ENCODE peak calls at places on chromosome 5, in six cellular contexts. P is NAMALWA, H is heart left ventricle, N is neural crest cell, F is NCI-H460, Z is EL. I is an unnamed sample.

GRCh38 chr5:68216737-68217231 is 1.2 kb downstream of the PIK3R1 start:
- DNase-seq in Z (no peak), F (no peak), N (no peak), P (no peak), H (no peak), I (peak; percentile 46)

GRCh38 chr5:59424515-59424914 is 469.0 kb downstream of the PDE4D start:
- DNase-seq in N (no peak), F (no peak), H (no peak), Z (no peak), P (no peak), I (no peak)

GRCh38 chr5:129379406-129379805 is 80.7 kb upstream of the ADAMTS19 start:
- DNase-seq in Z (no peak), F (no peak), P (no peak), N (no peak), H (no peak), I (no peak)

GRCh38 chr5:143977891-143978448 is 166.0 kb downstream of the HMHB1 start:
- DNase-seq in F (no peak), N (no peak), Z (peak; percentile 43), H (no peak), P (no peak), I (no peak)

GRCh38 chr5:144028058-144028457 is 142.4 kb downstream of the YIPF5 start:
- DNase-seq in F (no peak), H (peak; percentile 47), P (peak; percentile 24), Z (peak; percentile 62), N (no peak), I (peak; percentile 90)

GRCh38 chr5:72649449-72649848 is 142.2 kb upstream of the ZNF366 start:
- DNase-seq in F (no peak), Z (peak; percentile 55), N (no peak), H (no peak), P (no peak), I (no peak)

GRCh38 chr5:73867344-73868335 is 241.6 kb downstream of the ARHGEF28 start:
- DNase-seq in F (no peak), N (no peak), H (no peak), Z (peak; percentile 41), P (no peak), I (peak; percentile 32)

GRCh38 chr5:164090358-164090757 is 584.9 kb downstream of the MAT2B start:
- DNase-seq in P (no peak), F (peak; percentile 18), H (no peak), N (no peak), Z (no peak), I (no peak)

GRCh38 chr5:157193699-157194424 is 13.2 kb downstream of the ITK start:
- DNase-seq in P (no peak), F (no peak), H (no peak), Z (no peak), N (no peak), I (no peak)

GRCh38 chr5:176536132-176536901 is 885 bp downstream of the RNF44 start:
- DNase-seq in P (peak; percentile 83), H (peak; percentile 83), N (peak; percentile 65), F (peak; percentile 54), Z (peak; percentile 79), I (peak; percentile 72)

GRCh38 chr5:172224996-172225395 is 31.0 kb downstream of the EFCAB9 start:
- DNase-seq in F (no peak), P (no peak), H (no peak), N (no peak), Z (no peak), I (no peak)

GRCh38 chr5:30502277-30502676 is 691.2 kb upstream of the CDH6 start:
- DNase-seq in H (no peak), F (no peak), N (no peak), Z (no peak), P (no peak), I (peak; percentile 9)

GRCh38 chr5:67190856-67191255 is 5.7 kb downstream of the CD180 start:
- DNase-seq in P (no peak), H (no peak), F (no peak), N (no peak), Z (no peak), I (no peak)

GRCh38 chr5:96812851-96813250 is 5.1 kb upstream of the ERAP1 start:
- DNase-seq in N (no peak), P (no peak), Z (no peak), H (no peak), F (no peak), I (no peak)

GRCh38 chr5:86170194-86170593 is 447.5 kb upstream of the COX7C start:
- DNase-seq in P (no peak), Z (no peak), F (no peak), N (no peak), H (no peak), I (no peak)

GRCh38 chr5:115457985-115458384 is 86.6 kb downstream of the FEM1C start:
- DNase-seq in H (peak; percentile 37), N (no peak), F (no peak), P (no peak), Z (no peak), I (no peak)

GRCh38 chr5:93582677-93583524 is at the start of gene NR2F1:
- DNase-seq in F (peak; percentile 98), P (peak; percentile 33), N (peak; percentile 81), Z (peak; percentile 97), H (no peak), I (peak; percentile 97)

GRCh38 chr5:93585054-93585751 is 2.2 kb downstream of the NR2F1 start:
- DNase-seq in H (no peak), P (no peak), N (no peak), F (peak; percentile 26), Z (peak; percentile 58), I (peak; percentile 43)

GRCh38 chr5:173602423-173602822 is 14.0 kb downstream of the BOD1 start:
- DNase-seq in N (no peak), H (no peak), Z (peak; percentile 38), P (no peak), F (no peak), I (peak; percentile 90)

GRCh38 chr5:65108786-65109743 is 340.3 kb downstream of the CWC27 start:
- DNase-seq in H (no peak), N (no peak), Z (peak; percentile 76), P (no peak), F (no peak), I (no peak)

GRCh38 chr5:145568581-145568980 is 266.6 kb downstream of the PRELID2 start:
- DNase-seq in F (no peak), N (no peak), Z (peak; percentile 14), H (no peak), P (no peak), I (peak; percentile 24)

GRCh38 chr5:127096328-127096993 is 23.2 kb upstream of the C5orf63 start:
- DNase-seq in Z (no peak), F (no peak), N (no peak), P (no peak), H (no peak), I (no peak)

GRCh38 chr5:73826761-73827450 is 200.9 kb downstream of the ARHGEF28 start:
- DNase-seq in Z (peak; percentile 79), N (no peak), F (no peak), P (no peak), H (no peak), I (peak; percentile 85)

GRCh38 chr5:57735754-57736153 is 253.1 kb upstream of the ACTBL2 start:
- DNase-seq in N (no peak), H (no peak), P (no peak), Z (peak; percentile 94), F (no peak), I (peak; percentile 94)

GRCh38 chr5:145792840-145793239 is 42.3 kb downstream of the PRELID2 start:
- DNase-seq in Z (no peak), F (no peak), P (no peak), N (no peak), H (no peak), I (no peak)

GRCh38 chr5:14071433-14071832 is 71.7 kb upstream of the TRIO start:
- DNase-seq in P (no peak), F (no peak), Z (peak; percentile 55), N (no peak), H (no peak), I (no peak)

GRCh38 chr5:10363519-10364185 is 10.2 kb downstream of the MARCHF6 start:
- DNase-seq in Z (no peak), F (no peak), N (no peak), H (no peak), P (no peak), I (no peak)